ENCODE peak calls at places on chromosome 15, in eight cellular contexts. E is thyroid gland, L is PC-3, O is AG04450, C is fibroblast of lung, I is astrocyte, M is BJ, D is neural progenitor cell. Q is an unnamed sample. For H3K27me3, the result is how much of the 10 kb centered on the place peaks cover.

GRCh38 chr15:66657062-66658020 is 44.7 kb upstream of the SMAD6 start:
- DNase-seq in D (peak), C (no peak), M (peak), L (no peak), E (no peak), I (no peak), O (no peak), Q (no peak)

GRCh38 chr15:55775316-55775715 is 32.4 kb upstream of the PRTG start:
- DNase-seq in C (no peak), D (peak), M (no peak), E (no peak), I (no peak), L (peak), O (no peak), Q (no peak)

GRCh38 chr15:101295607-101296225 is 668 bp upstream of the SNRPA1 start:
- DNase-seq in O (peak), C (peak), E (no peak), I (peak), L (peak), D (no peak), M (no peak), Q (no peak)

GRCh38 chr15:57375827-57376694 is at the start of gene CGNL1:
- DNase-seq in D (peak), L (peak), C (no peak), O (no peak), E (peak), I (no peak), M (no peak), Q (no peak)

GRCh38 chr15:100199711-100200286 is 142.0 kb downstream of the ADAMTS17 start:
- DNase-seq in M (no peak), E (no peak), C (no peak), O (no peak), I (no peak), L (no peak), D (no peak), Q (no peak)

GRCh38 chr15:87597346-87598052 is 659.0 kb downstream of the NTRK3 start:
- DNase-seq in I (no peak), C (no peak), M (no peak), E (no peak), L (no peak), O (no peak), D (no peak), Q (no peak)

GRCh38 chr15:85541744-85542143 is 161.3 kb downstream of the AKAP13 start:
- DNase-seq in L (peak), M (no peak), O (no peak), C (no peak), I (no peak), E (no peak), D (no peak), Q (no peak)

GRCh38 chr15:73065114-73065513 is 12.9 kb downstream of the NEO1 start:
- DNase-seq in L (no peak), O (no peak), C (no peak), D (no peak), E (no peak), I (no peak), M (no peak), Q (no peak)

GRCh38 chr15:97959738-97960363 is 652 bp upstream of the ARRDC4 start:
- DNase-seq in M (no peak), C (no peak), E (no peak), I (no peak), O (no peak), L (no peak), D (no peak), Q (no peak)

GRCh38 chr15:69730281-69731235 is 277.9 kb downstream of the RPLP1 start:
- DNase-seq in D (no peak), O (no peak), E (no peak), L (peak), C (no peak), I (no peak), M (no peak), Q (no peak)

GRCh38 chr15:63244399-63244798 is 33.0 kb upstream of the APH1B start:
- DNase-seq in I (peak), C (no peak), M (no peak), L (no peak), O (no peak), E (no peak), D (no peak), Q (no peak)

GRCh38 chr15:57509121-57509520 is 82.6 kb upstream of the MYZAP start:
- DNase-seq in E (peak), C (no peak), I (no peak), L (no peak), O (no peak), D (peak), M (no peak), Q (peak)

GRCh38 chr15:73959012-73959581 is 32.8 kb downstream of the LOXL1 start:
- DNase-seq in M (no peak), L (peak), D (no peak), C (no peak), E (no peak), O (no peak), I (no peak), Q (no peak)

GRCh38 chr15:70199601-70200000 is 101.9 kb upstream of the TLE3 start:
- DNase-seq in D (no peak), I (no peak), L (no peak), C (no peak), M (no peak), O (no peak), E (no peak), Q (no peak)

GRCh38 chr15:79632457-79632856 is 200.3 kb downstream of the MINAR1 start:
- DNase-seq in C (no peak), L (no peak), O (no peak), I (no peak), E (no peak), M (no peak), D (no peak), Q (no peak)

GRCh38 chr15:98164573-98164972 is 204.1 kb downstream of the ARRDC4 start:
- DNase-seq in O (no peak), L (no peak), E (no peak), D (no peak), I (no peak), C (no peak), M (no peak), Q (no peak)

GRCh38 chr15:62549345-62549970 is 384.4 kb upstream of the C2CD4B start:
- DNase-seq in I (no peak), E (no peak), M (no peak), L (peak), O (no peak), D (peak), C (peak), Q (no peak)

GRCh38 chr15:89775815-89776214 is 317 bp upstream of the MESP2 start:
- DNase-seq in D (no peak), E (no peak), C (no peak), I (no peak), M (no peak), L (no peak), O (no peak), Q (no peak)

GRCh38 chr15:89774492-89774891 is 1.6 kb upstream of the MESP2 start:
- DNase-seq in E (no peak), O (no peak), L (no peak), C (no peak), D (no peak), M (no peak), I (no peak), Q (no peak)

GRCh38 chr15:89776274-89777072 is at the start of gene MESP2:
- DNase-seq in L (peak), E (peak), O (no peak), D (peak), I (peak), M (no peak), C (peak), Q (no peak)

GRCh38 chr15:89770041-89770440 is 6.1 kb upstream of the MESP2 start:
- DNase-seq in C (no peak), L (peak), O (no peak), E (no peak), D (no peak), I (peak), M (no peak), Q (no peak)

GRCh38 chr15:89772933-89773583 is 3.1 kb upstream of the MESP2 start:
- DNase-seq in M (no peak), D (no peak), C (peak), I (no peak), O (no peak), L (peak), E (no peak), Q (no peak)
- TF ChIP-seq CTCF in M (peak), D (no peak), C (peak), I (peak), O (peak), L (peak), E (no peak), Q (no peak)

GRCh38 chr15:59396660-59397059 is 24.0 kb upstream of the MYO1E start:
- DNase-seq in M (no peak), I (no peak), O (no peak), L (no peak), D (no peak), C (no peak), E (no peak), Q (no peak)

GRCh38 chr15:59392299-59392698 is 19.6 kb upstream of the MYO1E start:
- DNase-seq in O (no peak), L (no peak), E (no peak), D (no peak), M (no peak), C (no peak), I (no peak), Q (no peak)

GRCh38 chr15:59396211-59396610 is 23.5 kb upstream of the MYO1E start:
- DNase-seq in C (no peak), E (no peak), L (peak), M (no peak), D (no peak), I (no peak), O (no peak), Q (no peak)

GRCh38 chr15:59398220-59398619 is 25.5 kb upstream of the MYO1E start:
- DNase-seq in C (no peak), O (no peak), I (no peak), E (no peak), M (no peak), D (no peak), L (no peak), Q (no peak)

DNA sequence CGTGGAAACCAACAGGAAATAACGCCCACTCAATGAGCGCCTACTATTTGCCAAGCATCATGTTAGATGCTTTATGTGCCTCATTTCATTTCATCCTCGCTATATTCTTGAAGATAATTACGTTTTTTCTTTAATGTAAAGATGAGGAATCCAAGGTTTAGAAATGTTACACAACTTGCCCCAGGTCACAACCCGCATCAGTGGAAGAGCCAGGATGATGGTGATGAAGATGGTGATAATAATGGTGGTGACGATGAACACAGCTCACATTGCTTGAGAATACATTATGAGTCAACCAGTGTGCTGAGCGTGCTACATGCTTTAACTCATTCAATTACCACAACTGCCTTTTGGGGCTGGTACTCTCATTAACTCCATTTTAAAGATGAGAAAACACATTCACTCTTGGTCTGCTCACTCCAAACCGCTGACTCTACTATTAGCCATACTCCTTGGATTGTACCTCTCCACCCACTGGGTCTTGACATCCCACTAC is 21.5 kb upstream of the MYO1E start:
- DNase-seq in C (no peak), E (no peak), D (no peak), I (no peak), L (no peak), M (no peak), O (no peak), Q (no peak)
- H3K4me3 ChIP-seq in C (no peak), E (no peak), D (no peak), I (no peak), L (no peak), M (no peak), O (no peak), Q (no peak)

GRCh38 chr15:65379986-65380385 is 2.2 kb upstream of the IGDCC3 start:
- DNase-seq in M (no peak), O (no peak), L (no peak), E (no peak), D (peak), I (no peak), C (no peak), Q (no peak)
- H3K27me3 ChIP-seq in M (under half), O (half or more), L (under half), E (under half), D (under half), I (under half), C (under half), Q (under half)

GRCh38 chr15:41930221-41930866 is 36.5 kb upstream of the SPTBN5 start:
- DNase-seq in C (peak), M (peak), D (no peak), I (peak), O (peak), L (peak), E (no peak), Q (peak)
- TF ChIP-seq CTCF in C (peak), M (peak), D (no peak), I (peak), O (peak), L (no peak), E (no peak), Q (peak)

GRCh38 chr15:64701482-64701881 is 73.9 kb downstream of the RBPMS2 start:
- DNase-seq in L (no peak), I (no peak), E (no peak), O (no peak), M (no peak), D (peak), C (no peak), Q (no peak)
- H3K4me3 ChIP-seq in L (peak), I (peak), E (no peak), O (peak), M (peak), D (peak), C (peak), Q (peak)

DNA sequence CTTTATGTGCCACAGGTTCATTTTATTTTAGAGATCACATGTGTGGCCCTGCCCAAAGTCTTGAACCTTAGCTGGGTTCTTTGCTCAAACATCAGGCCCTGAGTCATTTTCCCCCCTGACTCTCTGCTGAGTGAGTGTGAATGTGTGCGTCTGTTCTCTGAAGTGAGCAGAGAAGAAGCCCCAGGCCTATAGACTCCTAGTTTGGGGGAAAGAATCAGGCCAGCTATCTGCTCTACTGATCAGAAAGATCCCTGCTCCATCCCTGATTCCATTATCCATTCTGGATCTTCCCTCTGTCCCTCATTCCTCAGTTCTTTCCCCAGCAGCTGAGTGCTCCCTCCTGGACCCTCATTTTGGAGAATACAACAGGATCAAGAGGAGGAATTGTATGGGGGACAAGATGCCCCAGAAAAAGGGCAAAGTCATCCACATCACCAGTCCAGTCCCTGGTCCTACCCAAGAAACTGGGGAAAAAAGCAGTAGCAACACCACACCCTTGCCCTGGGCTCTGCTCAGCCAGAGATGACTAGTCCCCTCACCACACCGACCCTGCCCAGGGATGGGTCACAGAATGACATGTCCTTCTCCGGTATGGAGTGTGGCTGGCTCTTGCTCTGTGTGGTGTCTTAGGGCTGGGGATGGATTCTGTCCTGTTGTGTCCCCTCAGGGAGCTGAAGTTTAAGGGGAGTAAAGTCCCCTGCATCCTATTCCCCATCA is 3.2 kb downstream of the DUOX1 start:
- DNase-seq in D (no peak), I (no peak), C (no peak), L (peak), E (no peak), O (no peak), M (no peak), Q (no peak)
- H3K27me3 ChIP-seq in D (half or more), I (half or more), C (half or more), L (under half), E (under half), O (half or more), M (under half), Q (half or more)